ENCODE peak calls at places on chromosomes 1 and 21, in seven cellular contexts. Y is kidney, S is HCT116, P is heart right ventricle, L is breast epithelium, V is adrenal gland, H is brain microvascular endothelial cell. O is an unnamed sample.

GRCh38 chr1:72567511-72567910 is 285.2 kb upstream of the NEGR1 start:
- DNase-seq in Y (no peak), S (no peak), P (no peak), L (no peak), V (no peak), H (no peak), O (no peak)

GRCh38 chr1:223641523-223642039 is 23.9 kb downstream of the CAPN8 start:
- DNase-seq in Y (no peak), S (no peak), P (no peak), L (no peak), V (no peak), H (no peak), O (no peak)

GRCh38 chr1:226985239-226985838 is 45.2 kb downstream of the COQ8A start:
- DNase-seq in Y (peak), S (no peak), P (no peak), L (no peak), V (no peak), H (no peak), O (no peak)

GRCh38 chr1:118947790-118948189 is 40.4 kb downstream of the TBX15 start:
- DNase-seq in Y (no peak), S (no peak), P (no peak), L (no peak), V (no peak), H (peak), O (no peak)

GRCh38 chr21:46151989-46152938 is 3.1 kb downstream of the FTCD start:
- DNase-seq in Y (peak), S (no peak), P (no peak), L (no peak), V (peak), H (no peak), O (no peak)

GRCh38 chr21:45073301-45074047 is 906 bp upstream of the ADARB1 start:
- DNase-seq in Y (peak), S (no peak), P (no peak), L (peak), V (peak), H (peak), O (no peak)

GRCh38 chr1:63906053-63906704 is 132.4 kb downstream of the ROR1 start:
- DNase-seq in Y (no peak), S (no peak), P (no peak), L (no peak), V (no peak), H (no peak), O (no peak)

GRCh38 chr1:201566933-201567801 is 28.2 kb downstream of the NAV1 start:
- DNase-seq in Y (no peak), S (no peak), P (no peak), L (no peak), V (no peak), H (no peak), O (no peak)

GRCh38 chr1:91693542-91693941 is 192.4 kb downstream of the TGFBR3 start:
- DNase-seq in Y (no peak), S (no peak), P (peak), L (no peak), V (peak), H (no peak), O (no peak)

GRCh38 chr1:63773815-63774616 is at the start of gene ROR1:
- DNase-seq in Y (peak), S (peak), P (peak), L (peak), V (peak), H (peak), O (peak)

GRCh38 chr1:2257245-2257627 is 29.1 kb downstream of the SKI start:
- DNase-seq in Y (peak), S (no peak), P (no peak), L (no peak), V (no peak), H (no peak), O (no peak)

GRCh38 chr1:156511656-156512055 is 11.1 kb upstream of the MEF2D start:
- DNase-seq in Y (no peak), S (no peak), P (no peak), L (no peak), V (peak), H (no peak), O (no peak)

GRCh38 chr1:214824758-214825157 is 221.8 kb downstream of the CENPF start:
- DNase-seq in Y (no peak), S (no peak), P (no peak), L (no peak), V (no peak), H (no peak), O (no peak)

GRCh38 chr1:228420968-228421826 is 4.5 kb upstream of the TRIM17 start:
- DNase-seq in Y (no peak), S (no peak), P (no peak), L (no peak), V (no peak), H (no peak), O (no peak)

GRCh38 chr1:28507247-28507645 is 1.4 kb downstream of the RCC1 start:
- DNase-seq in Y (no peak), S (no peak), P (no peak), L (no peak), V (peak), H (no peak), O (no peak)

GRCh38 chr1:174875306-174875705 is 124.4 kb upstream of the CACYBP start:
- DNase-seq in Y (no peak), S (no peak), P (no peak), L (peak), V (peak), H (no peak), O (peak)

GRCh38 chr1:28313710-28314510 is 14.9 kb upstream of the MED18 start:
- DNase-seq in Y (peak), S (peak), P (no peak), L (peak), V (peak), H (peak), O (peak)

GRCh38 chr21:36188081-36188681 is 31.6 kb downstream of the DOP1B start:
- DNase-seq in Y (peak), S (no peak), P (peak), L (peak), V (no peak), H (no peak), O (peak)

GRCh38 chr21:35637431-35637830 is 422.9 kb downstream of the SETD4 start:
- DNase-seq in Y (no peak), S (no peak), P (no peak), L (no peak), V (peak), H (peak), O (no peak)

GRCh38 chr1:246067432-246068021 is 439.6 kb downstream of the SMYD3 start:
- DNase-seq in Y (peak), S (no peak), P (no peak), L (no peak), V (no peak), H (no peak), O (no peak)

GRCh38 chr1:168767885-168768584 is 39.0 kb upstream of the DPT start:
- DNase-seq in Y (peak), S (no peak), P (peak), L (peak), V (peak), H (peak), O (no peak)

GRCh38 chr1:197868751-197869501 is 33.5 kb upstream of the C1orf53 start:
- DNase-seq in Y (no peak), S (peak), P (peak), L (no peak), V (peak), H (peak), O (peak)

GRCh38 chr1:93061895-93062792 is 16.9 kb upstream of the MTF2 start:
- DNase-seq in Y (no peak), S (peak), P (no peak), L (no peak), V (peak), H (peak), O (no peak)

GRCh38 chr1:223512016-223512415 is 118.8 kb downstream of the CCDC185 start:
- DNase-seq in Y (no peak), S (no peak), P (no peak), L (no peak), V (no peak), H (no peak), O (no peak)

GRCh38 chr1:246107516-246108277 is 399.4 kb downstream of the SMYD3 start:
- DNase-seq in Y (no peak), S (no peak), P (no peak), L (no peak), V (no peak), H (no peak), O (no peak)

GRCh38 chr1:232725303-232726047 is 79.7 kb upstream of the MAP10 start:
- DNase-seq in Y (no peak), S (peak), P (no peak), L (no peak), V (no peak), H (no peak), O (no peak)

GRCh38 chr1:80076469-80076868 is 1069.9 kb upstream of the ADGRL4 start:
- DNase-seq in Y (no peak), S (no peak), P (no peak), L (no peak), V (no peak), H (no peak), O (no peak)

GRCh38 chr1:48761411-48761810 is 15.3 kb downstream of the BEND5 start:
- DNase-seq in Y (no peak), S (no peak), P (no peak), L (no peak), V (no peak), H (no peak), O (no peak)

GRCh38 chr1:176696109-176696508 is 233.1 kb downstream of the PAPPA2 start:
- DNase-seq in Y (peak), S (no peak), P (no peak), L (no peak), V (no peak), H (no peak), O (peak)

GRCh38 chr1:66403031-66403731 is 130.8 kb upstream of the SGIP1 start:
- DNase-seq in Y (no peak), S (no peak), P (peak), L (no peak), V (no peak), H (no peak), O (no peak)

GRCh38 chr1:93977546-93977945 is 68.3 kb upstream of the GCLM start:
- DNase-seq in Y (no peak), S (no peak), P (no peak), L (no peak), V (no peak), H (peak), O (peak)

GRCh38 chr1:229296541-229296941 is 25.6 kb downstream of the RAB4A start:
- DNase-seq in Y (no peak), S (no peak), P (peak), L (no peak), V (no peak), H (peak), O (peak)

GRCh38 chr21:36803051-36803709 is 104.3 kb downstream of the SIM2 start:
- DNase-seq in Y (no peak), S (no peak), P (no peak), L (no peak), V (no peak), H (no peak), O (no peak)

GRCh38 chr1:22521692-22522091 is 41.6 kb upstream of the EPHA8 start:
- DNase-seq in Y (no peak), S (no peak), P (no peak), L (no peak), V (no peak), H (no peak), O (no peak)

GRCh38 chr1:228348708-228349467 is 57.7 kb downstream of the TRIM11 start:
- DNase-seq in Y (no peak), S (no peak), P (no peak), L (no peak), V (peak), H (no peak), O (no peak)

GRCh38 chr1:109838838-109839240 is 71.8 kb upstream of the CSF1 start:
- DNase-seq in Y (no peak), S (peak), P (no peak), L (no peak), V (peak), H (peak), O (peak)

GRCh38 chr1:178628637-178629548 is 96.2 kb upstream of the RALGPS2 start:
- DNase-seq in Y (no peak), S (no peak), P (peak), L (no peak), V (no peak), H (peak), O (no peak)

GRCh38 chr1:29975036-29975694 is 738.8 kb downstream of the PTPRU start:
- DNase-seq in Y (no peak), S (no peak), P (peak), L (no peak), V (peak), H (peak), O (no peak)

GRCh38 chr1:162144268-162144667 is 74.8 kb downstream of the NOS1AP start:
- DNase-seq in Y (no peak), S (no peak), P (no peak), L (no peak), V (no peak), H (no peak), O (no peak)

DNA sequence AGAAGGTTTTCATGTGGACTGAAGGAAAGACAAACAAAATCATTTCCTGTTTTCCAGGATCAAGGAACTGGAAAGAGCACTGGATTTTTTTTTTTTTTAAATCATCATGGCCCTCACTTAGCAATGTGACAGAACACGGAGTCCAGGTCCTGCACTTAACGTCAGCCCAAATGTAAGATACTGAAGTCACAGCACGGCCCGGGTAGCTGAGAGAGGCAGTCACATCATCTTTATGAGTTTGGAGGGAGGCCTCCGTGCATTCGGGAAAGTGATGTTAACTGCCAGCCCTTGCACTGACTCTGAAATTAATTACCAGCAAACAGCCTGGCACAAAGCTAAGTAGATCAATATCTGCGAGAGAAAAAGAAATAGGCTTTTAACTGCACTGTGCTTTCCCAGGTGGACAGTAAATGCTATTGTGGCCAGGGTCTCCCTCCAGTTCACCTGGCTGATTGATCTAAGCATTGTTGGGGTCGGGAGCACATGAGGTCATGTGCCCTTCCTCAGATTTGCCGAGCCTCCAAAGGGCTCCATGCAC is 109.5 kb upstream of the ADAR start:
- DNase-seq in Y (no peak), S (no peak), P (no peak), L (no peak), V (no peak), H (no peak), O (no peak)
- H3K27ac ChIP-seq in Y (no peak), S (no peak), P (no peak), L (no peak), V (no peak), H (no peak), O (no peak)

GRCh38 chr1:1005774-1006304 is 5.9 kb upstream of the HES4 start:
- DNase-seq in Y (peak), S (no peak), P (peak), L (no peak), V (no peak), H (no peak), O (no peak)
- H3K27ac ChIP-seq in Y (no peak), S (peak), P (no peak), L (no peak), V (no peak), H (no peak), O (no peak)

GRCh38 chr1:12485231-12486172 is 132.5 kb downstream of the DHRS3 start:
- DNase-seq in Y (no peak), S (no peak), P (no peak), L (no peak), V (no peak), H (no peak), O (no peak)
- H3K27ac ChIP-seq in Y (peak), S (peak), P (no peak), L (peak), V (no peak), H (peak), O (no peak)

GRCh38 chr1:14522331-14523241 is 75.9 kb upstream of the KAZN start:
- DNase-seq in Y (peak), S (no peak), P (peak), L (no peak), V (peak), H (peak), O (peak)
- H3K27ac ChIP-seq in Y (peak), S (no peak), P (no peak), L (peak), V (no peak), H (no peak), O (peak)

GRCh38 chr1:248696261-248696660 is 6.3 kb downstream of the OR14I1 start:
- DNase-seq in Y (no peak), S (no peak), P (no peak), L (no peak), V (peak), H (no peak), O (no peak)

GRCh38 chr1:248697907-248698306 is 4.7 kb downstream of the OR14I1 start:
- DNase-seq in Y (no peak), S (no peak), P (no peak), L (no peak), V (no peak), H (no peak), O (no peak)

GRCh38 chr1:248695451-248696132 is 7.0 kb downstream of the OR14I1 start:
- DNase-seq in Y (no peak), S (no peak), P (no peak), L (no peak), V (no peak), H (peak), O (no peak)

GRCh38 chr1:248696775-248697174 is 5.8 kb downstream of the OR14I1 start:
- DNase-seq in Y (no peak), S (no peak), P (no peak), L (no peak), V (no peak), H (no peak), O (no peak)

DNA sequence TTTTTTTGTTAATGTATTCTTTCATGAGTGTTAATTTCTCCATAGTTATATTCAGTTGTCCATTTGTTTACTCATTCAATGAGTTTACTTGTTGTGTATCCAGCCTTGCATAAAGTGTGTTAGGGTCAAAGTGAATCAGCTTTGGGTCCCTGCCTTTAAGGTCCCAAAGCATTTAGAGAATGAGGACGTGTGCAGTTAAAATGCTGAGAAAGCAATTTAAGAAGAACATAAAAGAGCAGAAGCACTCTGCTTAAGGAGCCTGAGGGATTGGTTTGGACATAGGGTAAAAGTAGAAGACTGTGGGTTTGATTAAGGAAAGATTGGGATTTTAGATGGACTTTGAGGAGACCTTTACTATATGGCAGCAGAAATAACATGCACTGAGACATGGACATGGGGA is 3.5 kb downstream of the OR14I1 start:
- DNase-seq in Y (no peak), S (no peak), P (no peak), L (no peak), V (no peak), H (no peak), O (no peak)
- H3K27ac ChIP-seq in Y (no peak), S (no peak), P (no peak), L (no peak), V (no peak), H (no peak), O (no peak)

GRCh38 chr1:225737179-225737578 is 40.4 kb upstream of the SRP9 start:
- DNase-seq in Y (no peak), S (no peak), P (no peak), L (no peak), V (peak), H (no peak), O (no peak)
- H3K27ac ChIP-seq in Y (no peak), S (no peak), P (no peak), L (no peak), V (no peak), H (no peak), O (peak)

GRCh38 chr1:90564164-90564563 is 152.9 kb downstream of the BARHL2 start:
- DNase-seq in Y (no peak), S (no peak), P (no peak), L (no peak), V (no peak), H (no peak), O (no peak)

GRCh38 chr1:90561926-90562325 is 155.2 kb downstream of the BARHL2 start:
- DNase-seq in Y (no peak), S (no peak), P (no peak), L (no peak), V (no peak), H (no peak), O (no peak)

GRCh38 chr1:90558754-90559378 is 158.2 kb downstream of the BARHL2 start:
- DNase-seq in Y (no peak), S (no peak), P (no peak), L (no peak), V (no peak), H (no peak), O (no peak)

GRCh38 chr1:90562892-90563291 is 154.2 kb downstream of the BARHL2 start:
- DNase-seq in Y (no peak), S (no peak), P (no peak), L (no peak), V (no peak), H (no peak), O (no peak)

DNA sequence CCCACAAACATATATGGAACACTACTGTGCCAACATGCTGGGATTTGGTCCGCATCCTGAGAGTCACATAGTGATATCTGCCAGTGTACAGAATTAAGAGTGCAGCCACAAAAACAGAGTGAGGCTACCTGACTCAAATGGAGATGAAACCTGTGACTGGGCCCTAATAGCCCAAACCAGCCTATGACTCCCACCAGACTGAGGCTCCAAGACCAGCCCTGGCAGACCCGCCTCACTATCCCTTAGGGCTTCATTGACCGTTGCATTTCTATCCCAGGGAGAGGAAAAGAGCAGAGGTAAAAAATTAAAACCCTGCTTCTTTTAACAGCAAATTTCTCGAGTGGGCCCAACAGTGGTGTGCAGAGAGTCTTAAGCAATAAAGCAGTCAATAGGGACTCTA is 155.7 kb downstream of the BARHL2 start:
- DNase-seq in Y (no peak), S (no peak), P (no peak), L (no peak), V (no peak), H (no peak), O (no peak)
- H3K27ac ChIP-seq in Y (no peak), S (no peak), P (no peak), L (no peak), V (no peak), H (no peak), O (no peak)

O was measured in epithelial cell of prostate.